ENCODE peak calls at places on chromosome 1, in ten cellular contexts. G, K, I, R, E, D, M, Y, O and L are unnamed samples.

GRCh38 chr1:163240705-163241104 is 38.0 kb upstream of the RGS5 start:
- DNase-seq in K (no peak), D (no peak), O (no peak), R (no peak), M (no peak), E (no peak), G (no peak), Y (no peak), I (no peak), L (no peak)

GRCh38 chr1:46364612-46365011 is 24.0 kb downstream of the NSUN4 start:
- DNase-seq in R (no peak), D (no peak), E (no peak), I (no peak), O (no peak), M (peak; percentile 38), G (no peak), Y (no peak), K (no peak), L (no peak)

GRCh38 chr1:115492019-115492595 is 149.7 kb upstream of the VANGL1 start:
- DNase-seq in E (no peak), I (no peak), G (no peak), M (no peak), R (no peak), K (no peak), O (no peak), D (no peak), Y (no peak), L (no peak)

GRCh38 chr1:46519209-46519608 is 29.6 kb downstream of the DMBX1 start:
- DNase-seq in R (no peak), D (no peak), Y (no peak), M (peak; percentile 15), E (no peak), O (no peak), G (no peak), I (no peak), K (no peak), L (no peak)

GRCh38 chr1:6014130-6014999 is 22.1 kb upstream of the NPHP4 start:
- DNase-seq in D (no peak), Y (no peak), K (no peak), M (no peak), E (no peak), I (no peak), G (no peak), O (no peak), R (no peak), L (no peak)

GRCh38 chr1:154295408-154296235 is 23.2 kb downstream of the HAX1 start:
- DNase-seq in R (no peak), G (no peak), E (peak; percentile 18), K (no peak), I (no peak), D (no peak), O (no peak), Y (no peak), M (no peak), L (no peak)

GRCh38 chr1:153881764-153882163 is 41.0 kb downstream of the GATAD2B start:
- DNase-seq in D (no peak), E (no peak), O (no peak), G (no peak), Y (no peak), K (no peak), I (no peak), M (peak; percentile 50), R (no peak), L (no peak)

GRCh38 chr1:72827285-72827684 is 544.9 kb upstream of the NEGR1 start:
- DNase-seq in K (no peak), I (no peak), M (peak; percentile 36), D (no peak), E (no peak), R (no peak), Y (no peak), G (no peak), O (no peak), L (no peak)

GRCh38 chr1:7992885-7993284 is 31.4 kb downstream of the PARK7 start:
- DNase-seq in G (no peak), I (no peak), M (no peak), E (no peak), O (no peak), R (no peak), Y (no peak), D (no peak), K (no peak), L (no peak)

GRCh38 chr1:15456313-15456954 is at the start of gene CELA2A:
- DNase-seq in K (no peak), G (no peak), O (peak; percentile 68), D (no peak), I (no peak), E (no peak), M (no peak), R (no peak), Y (no peak), L (no peak)

GRCh38 chr1:15455522-15455921 is 1.0 kb upstream of the CELA2A start:
- DNase-seq in R (no peak), M (peak; percentile 38), I (no peak), Y (no peak), D (no peak), G (no peak), E (no peak), K (no peak), O (no peak), L (no peak)

GRCh38 chr1:15465674-15466073 is 9.1 kb downstream of the CELA2A start:
- DNase-seq in Y (no peak), E (no peak), K (no peak), O (no peak), I (no peak), M (no peak), G (no peak), R (no peak), D (no peak), L (no peak)

GRCh38 chr1:15457484-15458027 is 1.0 kb downstream of the CELA2A start:
- DNase-seq in O (no peak), D (no peak), K (no peak), M (no peak), E (no peak), Y (no peak), I (no peak), R (no peak), G (no peak), L (no peak)

DNA sequence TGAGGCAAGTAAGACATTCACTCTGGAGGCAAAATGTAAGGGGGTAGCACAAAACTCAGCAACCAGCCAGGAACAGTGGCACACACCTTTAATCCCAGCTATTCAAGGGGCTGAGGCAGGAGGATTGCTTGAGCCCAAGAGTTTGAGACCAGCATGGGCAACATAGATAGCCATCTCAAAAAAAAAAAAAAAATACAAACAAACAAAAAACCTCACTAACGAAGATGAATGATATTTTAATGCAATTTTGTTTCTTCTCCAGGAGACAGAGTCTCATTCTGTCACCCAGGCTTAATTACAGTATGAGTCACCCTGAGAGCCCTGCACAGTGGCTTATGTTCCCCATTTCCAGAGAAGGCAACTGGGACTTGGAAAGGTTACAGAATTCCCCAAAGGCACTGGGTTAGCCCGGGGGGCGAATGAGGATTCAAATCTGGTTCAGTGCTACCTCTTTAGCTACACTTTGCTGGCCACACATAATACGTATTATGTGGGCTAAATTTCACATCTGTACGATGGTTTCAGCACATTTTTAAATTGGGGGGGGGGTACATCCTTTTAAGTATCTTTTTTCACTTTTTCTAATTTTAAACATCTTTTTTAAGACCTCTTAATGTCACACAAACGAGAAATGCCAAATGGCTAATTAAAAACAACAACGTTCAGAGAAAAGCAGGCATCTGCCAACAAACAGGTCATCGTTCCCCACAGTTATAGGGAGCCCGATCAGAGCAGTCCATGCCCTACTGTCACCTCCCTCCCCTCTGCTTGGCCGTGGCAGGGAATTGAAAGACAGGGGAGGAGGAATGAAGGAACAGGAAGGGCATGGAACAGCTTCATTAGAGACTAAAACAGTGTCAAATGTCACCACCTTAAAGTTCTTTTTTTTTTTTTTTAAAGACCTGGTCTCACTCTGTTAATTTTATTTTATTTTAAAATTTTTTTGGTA is 3.5 kb downstream of the CELA2A start:
- DNase-seq in G (no peak), O (no peak), R (no peak), I (no peak), E (no peak), D (no peak), Y (no peak), K (no peak), M (peak; percentile 32), L (no peak)
- H3K27ac ChIP-seq in G (no peak overlapping the region), O (no peak overlapping the region), R (no peak overlapping the region), I (no peak overlapping the region), E (no peak overlapping the region), D (no peak overlapping the region), Y (no peak overlapping the region), K (no peak overlapping the region), M (no peak overlapping the region), L (no peak overlapping the region)

GRCh38 chr1:23561813-23562100 is 2.5 kb upstream of the ID3 start:
- DNase-seq in G (no peak), R (no peak), O (no peak), M (peak; percentile 63), K (no peak), E (no peak), I (no peak), Y (no peak), D (no peak), L (no peak)
- H3K27ac ChIP-seq in G (peak overlapping the region; percentile 82), R (peak overlapping the region; percentile 83), O (peak overlapping the region; percentile 57), M (peak overlapping the region; percentile 98), K (peak overlapping the region; percentile 92), E (peak overlapping the region; percentile 55), I (peak overlapping the region; percentile 94), Y (peak overlapping the region; percentile 94), D (peak overlapping the region; percentile 97), L (no peak overlapping the region)

DNA sequence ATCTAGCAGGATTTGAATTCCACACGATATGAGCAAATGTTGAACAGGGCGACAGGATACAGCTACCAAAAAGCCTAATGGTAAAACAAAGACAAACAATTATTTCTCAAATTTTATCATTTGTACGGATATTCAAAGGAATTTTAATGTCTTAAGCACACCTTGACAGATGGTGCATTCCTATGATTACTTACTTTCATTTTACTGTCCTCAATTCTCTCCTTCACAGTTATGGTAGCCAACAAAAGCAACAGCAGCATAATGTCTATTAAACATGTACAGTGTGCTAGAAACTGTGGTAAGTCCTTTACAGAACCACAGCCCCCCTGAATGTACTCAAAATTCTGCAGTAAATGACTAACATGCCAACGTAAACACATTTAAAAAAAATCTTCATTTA is 365.8 kb downstream of the SMYD3 start:
- DNase-seq in M (no peak), O (no peak), K (no peak), G (no peak), E (no peak), Y (no peak), I (no peak), R (no peak), D (no peak), L (no peak)
- H3K27ac ChIP-seq in M (peak overlapping the region; percentile 71), O (peak overlapping the region; percentile 50), K (no peak overlapping the region), G (no peak overlapping the region), E (no peak overlapping the region), Y (no peak overlapping the region), I (no peak overlapping the region), R (no peak overlapping the region), D (no peak overlapping the region), L (no peak overlapping the region)

DNA sequence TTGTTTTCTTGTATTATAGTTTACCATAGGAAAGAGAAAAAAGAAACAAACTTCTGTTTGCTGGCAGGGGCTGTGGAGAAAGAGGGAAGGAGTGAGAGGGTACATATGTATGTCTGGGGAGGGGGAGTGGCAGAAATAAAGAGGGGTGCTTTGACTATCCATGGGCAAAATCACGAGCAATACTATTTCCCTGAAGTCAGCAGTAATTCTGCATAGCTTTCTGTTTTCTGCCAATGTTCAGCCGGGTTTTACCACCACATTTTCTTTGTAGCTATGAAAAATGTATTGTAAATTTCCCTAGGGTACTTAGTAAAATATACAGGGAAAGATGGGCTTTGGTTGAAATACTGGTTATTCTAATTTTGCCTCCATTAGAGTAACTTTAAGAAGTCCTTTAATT is 45.2 kb upstream of the PGD start:
- DNase-seq in M (no peak), D (no peak), G (no peak), Y (no peak), R (no peak), I (no peak), E (no peak), O (no peak), K (no peak), L (no peak)
- H3K27ac ChIP-seq in M (no peak overlapping the region), D (no peak overlapping the region), G (no peak overlapping the region), Y (no peak overlapping the region), R (no peak overlapping the region), I (no peak overlapping the region), E (peak overlapping the region; percentile 48), O (no peak overlapping the region), K (peak overlapping the region; percentile 36), L (no peak overlapping the region)